ENCODE peak calls at places on chromosomes 7 and 10, in six cellular contexts. J is colonic mucosa, T is B cell, I is ELR, C is Peyer's patch, X is chondrocyte. G is an unnamed sample.

GRCh38 chr10:93816123-93816747 is 58.5 kb downstream of the LGI1 start:
- DNase-seq in X (no peak), I (peak), C (peak), J (peak), T (peak), G (peak)

GRCh38 chr10:23702977-23703414 is 264.1 kb downstream of the OTUD1 start:
- DNase-seq in X (no peak), C (no peak), J (peak), I (peak), T (peak), G (peak)

GRCh38 chr7:118195837-118196474 is 12.0 kb downstream of the LSM8 start:
- DNase-seq in X (no peak), C (peak), T (no peak), J (peak), I (peak), G (peak)

GRCh38 chr7:76063525-76063924 is 15.6 kb downstream of the MDH2 start:
- DNase-seq in I (no peak), X (no peak), T (no peak), C (no peak), J (peak), G (no peak)

GRCh38 chr7:132904209-132904608 is 177.7 kb downstream of the CHCHD3 start:
- DNase-seq in T (no peak), I (peak), C (no peak), J (no peak), X (no peak), G (peak)

GRCh38 chr7:77540402-77540822 is 3.3 kb downstream of the PTPN12 start:
- DNase-seq in C (no peak), T (no peak), J (no peak), X (no peak), I (no peak), G (no peak)

GRCh38 chr7:727104-727805 is at the start of gene PRKAR1B:
- DNase-seq in I (peak), J (peak), C (peak), X (peak), T (peak), G (no peak)

GRCh38 chr10:103564116-103564501 is 70.6 kb downstream of the NEURL1 start:
- DNase-seq in T (no peak), I (no peak), J (no peak), X (no peak), C (no peak), G (no peak)

GRCh38 chr10:69051303-69051702 is 36.6 kb upstream of the SRGN start:
- DNase-seq in I (peak), T (no peak), X (no peak), J (no peak), C (no peak), G (peak)

GRCh38 chr10:3401491-3401938 is 228.9 kb upstream of the PITRM1 start:
- DNase-seq in T (no peak), C (no peak), J (no peak), I (peak), X (no peak), G (no peak)

GRCh38 chr10:50603151-50603850 is 20.5 kb downstream of the SGMS1 start:
- DNase-seq in C (no peak), I (no peak), X (no peak), J (no peak), T (no peak), G (no peak)

GRCh38 chr7:36972140-36972518 is 247.8 kb upstream of the AOAH start:
- DNase-seq in J (no peak), C (no peak), X (no peak), I (no peak), T (no peak), G (no peak)

GRCh38 chr7:149005427-149006344 is 22.6 kb downstream of the PDIA4 start:
- DNase-seq in T (peak), I (peak), X (peak), J (peak), C (peak), G (no peak)

GRCh38 chr7:157513162-157513621 is 176.4 kb downstream of the DNAJB6 start:
- DNase-seq in I (no peak), C (no peak), T (no peak), X (peak), J (no peak), G (no peak)

GRCh38 chr7:93890464-93891068 is at the start of gene TFPI2:
- DNase-seq in I (peak), J (peak), C (no peak), X (no peak), T (peak), G (no peak)

GRCh38 chr7:42274052-42274451 is 37.0 kb upstream of the GLI3 start:
- DNase-seq in C (no peak), J (no peak), X (no peak), I (peak), T (no peak), G (no peak)

GRCh38 chr7:37765872-37766525 is 82.4 kb upstream of the NME8 start:
- DNase-seq in J (no peak), I (no peak), X (no peak), C (no peak), T (no peak), G (no peak)

GRCh38 chr10:119770928-119771327 is 45.1 kb downstream of the INPP5F start:
- DNase-seq in T (no peak), C (no peak), X (no peak), I (peak), J (no peak), G (no peak)